ENCODE peak calls at places on chromosomes 5 and 9, in seven cellular contexts. O is memory B cell; Q is aorta; L is RPMI7951; P is LHCN-M2; R is effector memory CD4-positive, alpha-beta T cell; Z is NCI-H1105. H is an unnamed sample.

GRCh38 chr5:56585973-56586740 is 229.2 kb upstream of the MAP3K1 start:
- DNase-seq in O (no peak), Q (peak; percentile 54), L (no peak), P (no peak), R (no peak), Z (peak; percentile 12), H (no peak)

GRCh38 chr5:124297826-124298225 is 448.6 kb downstream of the ZNF608 start:
- DNase-seq in O (no peak), Q (no peak), L (no peak), P (no peak), R (no peak), Z (no peak), H (no peak)

GRCh38 chr5:128546658-128547281 is 8.7 kb upstream of the FBN2 start:
- DNase-seq in O (no peak), Q (no peak), L (peak; percentile 16), P (no peak), R (no peak), Z (no peak), H (no peak)

GRCh38 chr5:77973253-77973609 is 197.1 kb upstream of the TBCA start:
- DNase-seq in O (no peak), Q (no peak), L (no peak), P (no peak), R (no peak), Z (no peak), H (no peak)

GRCh38 chr5:55278778-55279177 is 28.7 kb downstream of the DHX29 start:
- DNase-seq in O (no peak), Q (no peak), L (peak; percentile 26), P (peak; percentile 76), R (no peak), Z (no peak), H (no peak)

GRCh38 chr9:36903541-36904435 is 130.3 kb downstream of the PAX5 start:
- DNase-seq in O (no peak), Q (no peak), L (peak; percentile 76), P (peak; percentile 78), R (no peak), Z (no peak), H (no peak)

GRCh38 chr5:152378730-152379129 is 26.3 kb downstream of the NMUR2 start:
- DNase-seq in O (no peak), Q (no peak), L (no peak), P (no peak), R (no peak), Z (no peak), H (no peak)

GRCh38 chr5:179606071-179606909 is 17.2 kb downstream of the HNRNPH1 start:
- DNase-seq in O (no peak), Q (no peak), L (no peak), P (no peak), R (no peak), Z (no peak), H (no peak)

GRCh38 chr5:553874-554273 is 29.6 kb upstream of the SLC9A3 start:
- DNase-seq in O (no peak), Q (no peak), L (peak; percentile 28), P (peak; percentile 19), R (no peak), Z (no peak), H (no peak)